ENCODE peak calls at places on chromosome 11, in nine cellular contexts. Z is fibroblast of lung; S is endodermal cell; K is HT-29; U is activated CD8-positive, alpha-beta memory T cell treated with anti-CD3 and anti-CD28 coated beads for 4 hours; V is choroid plexus epithelial cell; W is stimulated activated CD8-positive, alpha-beta memory T cell treated with anti-CD3 and anti-CD28 coated beads, Interleukin-4, amount 100 ng/mL, for 4 hours; E is left cardiac atrium; B is NCI-H1092 treated with DMSO at 0.1 percent for 48 hours. H is an unnamed sample.

GRCh38 chr11:117819096-117820040 is 5.2 kb downstream of the FXYD2 start:
- DNase-seq in Z (peak), S (peak), K (peak), U (no peak), V (peak), W (no peak), E (peak), B (peak), H (no peak)

GRCh38 chr11:97454988-97455387 is 1065.2 kb downstream of the JRKL start:
- DNase-seq in Z (peak), S (no peak), K (peak), U (no peak), V (peak), W (no peak), E (no peak), B (peak), H (no peak)

GRCh38 chr11:102950622-102951081 is 4.9 kb downstream of the MMP13 start:
- DNase-seq in Z (no peak), S (no peak), K (no peak), U (no peak), V (peak), W (no peak), E (no peak), B (no peak), H (no peak)

GRCh38 chr11:112498701-112499100 is 238.0 kb upstream of the PLET1 start:
- DNase-seq in Z (no peak), S (no peak), K (no peak), U (no peak), V (no peak), W (no peak), E (no peak), B (no peak), H (no peak)

GRCh38 chr11:65027213-65028067 is at the start of gene SNX15:
- DNase-seq in Z (peak), S (peak), K (peak), U (peak), V (peak), W (peak), E (peak), B (peak), H (peak)

GRCh38 chr11:91081440-91082088 is 858.7 kb upstream of the CHORDC1 start:
- DNase-seq in Z (peak), S (peak), K (no peak), U (no peak), V (peak), W (no peak), E (peak), B (no peak), H (peak)

GRCh38 chr11:17498475-17498874 is 21.8 kb upstream of the ABCC8 start:
- DNase-seq in Z (no peak), S (peak), K (no peak), U (no peak), V (peak), W (no peak), E (no peak), B (no peak), H (no peak)

GRCh38 chr11:121841487-121842167 is 274.4 kb downstream of the BLID start:
- DNase-seq in Z (peak), S (no peak), K (no peak), U (no peak), V (peak), W (no peak), E (no peak), B (no peak), H (no peak)

GRCh38 chr11:69044111-69045013 is 4.4 kb upstream of the TPCN2 start:
- DNase-seq in Z (peak), S (peak), K (peak), U (no peak), V (peak), W (no peak), E (peak), B (peak), H (peak)

GRCh38 chr11:70661763-70662501 is 263.6 kb downstream of the CTTN start:
- DNase-seq in Z (peak), S (peak), K (no peak), U (no peak), V (no peak), W (no peak), E (no peak), B (no peak), H (no peak)

GRCh38 chr11:131385763-131386394 is 15.5 kb downstream of the NTM start:
- DNase-seq in Z (no peak), S (no peak), K (no peak), U (no peak), V (no peak), W (no peak), E (no peak), B (no peak), H (no peak)

GRCh38 chr11:122020902-122021301 is 95.1 kb downstream of the BLID start:
- DNase-seq in Z (no peak), S (peak), K (no peak), U (no peak), V (peak), W (no peak), E (no peak), B (peak), H (no peak)

GRCh38 chr11:1199689-1200610 is 22.9 kb upstream of the MUC5B start:
- DNase-seq in Z (no peak), S (peak), K (no peak), U (no peak), V (no peak), W (no peak), E (peak), B (no peak), H (no peak)

GRCh38 chr11:38791346-38791961 is 2193.4 kb upstream of the RAG2 start:
- DNase-seq in Z (peak), S (peak), K (peak), U (no peak), V (peak), W (no peak), E (no peak), B (peak), H (peak)

GRCh38 chr11:3837793-3838192 is 3.0 kb downstream of the RHOG start:
- DNase-seq in Z (no peak), S (no peak), K (no peak), U (no peak), V (peak), W (no peak), E (peak), B (no peak), H (no peak)

GRCh38 chr11:116506446-116506845 is 266.3 kb downstream of the BUD13 start:
- DNase-seq in Z (no peak), S (peak), K (no peak), U (no peak), V (no peak), W (no peak), E (no peak), B (no peak), H (no peak)

GRCh38 chr11:44766112-44766971 is 39.6 kb downstream of the TSPAN18 start:
- DNase-seq in Z (peak), S (peak), K (no peak), U (no peak), V (peak), W (no peak), E (peak), B (peak), H (no peak)

GRCh38 chr11:47408598-47409439 is 429 bp downstream of the SLC39A13 start:
- DNase-seq in Z (peak), S (peak), K (peak), U (no peak), V (peak), W (no peak), E (peak), B (no peak), H (no peak)

GRCh38 chr11:32053151-32053550 is 37.7 kb upstream of the RCN1 start:
- DNase-seq in Z (peak), S (no peak), K (no peak), U (no peak), V (no peak), W (no peak), E (no peak), B (no peak), H (no peak)

GRCh38 chr11:35241531-35241930 is 102.6 kb downstream of the CD44 start:
- DNase-seq in Z (no peak), S (no peak), K (no peak), U (no peak), V (no peak), W (no peak), E (no peak), B (no peak), H (no peak)

GRCh38 chr11:74682731-74683278 is 48.4 kb downstream of the CHRDL2 start:
- DNase-seq in Z (no peak), S (peak), K (no peak), U (no peak), V (no peak), W (no peak), E (peak), B (no peak), H (no peak)

GRCh38 chr11:17991799-17992433 is 20.9 kb downstream of the SERGEF start:
- DNase-seq in Z (peak), S (peak), K (peak), U (no peak), V (peak), W (no peak), E (peak), B (peak), H (no peak)

GRCh38 chr11:9651899-9652748 is 11.8 kb upstream of the SWAP70 start:
- DNase-seq in Z (no peak), S (peak), K (no peak), U (no peak), V (no peak), W (no peak), E (no peak), B (no peak), H (no peak)

GRCh38 chr11:11856638-11857037 is 14.9 kb downstream of the USP47 start:
- DNase-seq in Z (peak), S (no peak), K (no peak), U (no peak), V (peak), W (no peak), E (no peak), B (no peak), H (no peak)

GRCh38 chr11:111303476-111303875 is 5.1 kb downstream of the POU2AF3 start:
- DNase-seq in Z (peak), S (no peak), K (peak), U (no peak), V (no peak), W (no peak), E (no peak), B (peak), H (no peak)

GRCh38 chr11:11004069-11004468 is 146.2 kb upstream of the ZBED5 start:
- DNase-seq in Z (no peak), S (no peak), K (no peak), U (no peak), V (no peak), W (no peak), E (no peak), B (no peak), H (no peak)

GRCh38 chr11:131136476-131136875 is 220.2 kb upstream of the SNX19 start:
- DNase-seq in Z (peak), S (no peak), K (no peak), U (no peak), V (peak), W (no peak), E (no peak), B (no peak), H (no peak)